ENCODE peak calls at places on chromosomes 1 and 21, in four cellular contexts. S is neural crest cell, Q is NCI-H510A treated with DMSO at 0.1 percent for 48 hours, J is fibroblast of villous mesenchyme. I is an unnamed sample.

GRCh38 chr1:101059945-101060542 is 34.5 kb upstream of the DPH5 start:
- DNase-seq in S (no peak), Q (no peak), J (peak), I (no peak)

GRCh38 chr1:42925132-42925769 is 33.4 kb downstream of the SLC2A1 start:
- DNase-seq in S (no peak), Q (peak), J (no peak), I (peak)

GRCh38 chr1:114134518-114134917 is 19.2 kb downstream of the SYT6 start:
- DNase-seq in S (no peak), Q (no peak), J (no peak), I (no peak)

GRCh38 chr1:50929376-50929958 is 30.6 kb downstream of the FAF1 start:
- DNase-seq in S (no peak), Q (peak), J (peak), I (peak)

GRCh38 chr21:45336870-45337269 is 49.2 kb upstream of the POFUT2 start:
- DNase-seq in S (no peak), Q (no peak), J (no peak), I (no peak)

GRCh38 chr1:31831397-31832378 is 15.9 kb upstream of the SPOCD1 start:
- DNase-seq in S (no peak), Q (no peak), J (no peak), I (no peak)

GRCh38 chr1:153532161-153532560 is 3.6 kb downstream of the S100A6 start:
- DNase-seq in S (no peak), Q (no peak), J (no peak), I (no peak)

GRCh38 chr21:42298237-42298636 is 17.0 kb downstream of the TFF3 start:
- DNase-seq in S (no peak), Q (no peak), J (no peak), I (no peak)

GRCh38 chr1:88484862-88485261 is 199.2 kb upstream of the PKN2 start:
- DNase-seq in S (no peak), Q (no peak), J (no peak), I (no peak)

GRCh38 chr1:184832517-184832916 is 77.9 kb upstream of the EDEM3 start:
- DNase-seq in S (no peak), Q (no peak), J (no peak), I (no peak)

GRCh38 chr1:213958346-213958745 is 29.4 kb upstream of the PROX1 start:
- DNase-seq in S (no peak), Q (no peak), J (no peak), I (no peak)

GRCh38 chr1:211517006-211517405 is 25.0 kb upstream of the RD3 start:
- DNase-seq in S (no peak), Q (peak), J (no peak), I (no peak)

GRCh38 chr21:45900034-45900868 is 81.3 kb upstream of the COL6A1 start:
- DNase-seq in S (no peak), Q (no peak), J (no peak), I (no peak)